ENCODE peak calls at places on chromosomes 2 and 18, in eight cellular contexts. O is prostate gland, T is IMR-90, M is lower leg skin, X is adrenal gland, Y is sigmoid colon, B is ovary, R is HCT116. K is an unnamed sample.

GRCh38 chr18:36899289-36899688 is 70.4 kb downstream of the KIAA1328 start:
- DNase-seq in O (no peak), T (peak; percentile 27), M (no peak), X (no peak), Y (no peak), B (no peak), R (peak; percentile 39), K (peak; percentile 88)

GRCh38 chr2:8138525-8138922 is 543.3 kb upstream of the ID2 start:
- DNase-seq in O (no peak), T (no peak), M (no peak), X (no peak), Y (no peak), B (no peak), R (no peak), K (no peak)

GRCh38 chr18:48553236-48553635 is 14.4 kb downstream of the CTIF start:
- DNase-seq in O (no peak), T (no peak), M (no peak), X (no peak), Y (no peak), B (no peak), R (no peak), K (no peak)

GRCh38 chr2:7154666-7155065 is 237.5 kb downstream of the RNF144A start:
- DNase-seq in O (no peak), T (no peak), M (no peak), X (no peak), Y (no peak), B (no peak), R (no peak), K (no peak)

GRCh38 chr2:38876407-38876806 is 631 bp downstream of the MORN2 start:
- DNase-seq in O (no peak), T (no peak), M (no peak), X (no peak), Y (no peak), B (no peak), R (no peak), K (no peak)

GRCh38 chr2:232482301-232483238 is 5.1 kb downstream of the ECEL1 start:
- DNase-seq in O (no peak), T (no peak), M (no peak), X (no peak), Y (peak; percentile 62), B (peak; percentile 17), R (no peak), K (no peak)

GRCh38 chr2:160868891-160869290 is 291.3 kb upstream of the TANK start:
- DNase-seq in O (no peak), T (peak; percentile 65), M (no peak), X (no peak), Y (no peak), B (no peak), R (no peak), K (no peak)

GRCh38 chr2:242098445-242099128 is 229.1 kb downstream of the RTP5 start:
- DNase-seq in O (no peak), T (peak; percentile 53), M (no peak), X (no peak), Y (no peak), B (no peak), R (no peak), K (peak; percentile 86)

GRCh38 chr2:68645523-68645922 is 2.1 kb downstream of the PROKR1 start:
- DNase-seq in O (no peak), T (peak; percentile 24), M (no peak), X (no peak), Y (no peak), B (no peak), R (no peak), K (no peak)

GRCh38 chr2:19855528-19856431 is 46.0 kb downstream of the TTC32 start:
- DNase-seq in O (no peak), T (no peak), M (no peak), X (peak; percentile 28), Y (no peak), B (no peak), R (no peak), K (no peak)

GRCh38 chr2:190315273-190315672 is 4.4 kb downstream of the HIBCH start:
- DNase-seq in O (no peak), T (no peak), M (no peak), X (no peak), Y (no peak), B (no peak), R (no peak), K (no peak)

GRCh38 chr2:152759290-152760072 is 41.1 kb downstream of the ARL6IP6 start:
- DNase-seq in O (no peak), T (no peak), M (no peak), X (no peak), Y (no peak), B (no peak), R (no peak), K (no peak)

GRCh38 chr2:33021542-33022259 is 74.9 kb downstream of the LTBP1 start:
- DNase-seq in O (no peak), T (peak; percentile 90), M (no peak), X (no peak), Y (no peak), B (no peak), R (no peak), K (no peak)

GRCh38 chr2:106094101-106094860 is 99.8 kb downstream of the UXS1 start:
- DNase-seq in O (no peak), T (no peak), M (peak; percentile 7), X (no peak), Y (no peak), B (no peak), R (no peak), K (no peak)

GRCh38 chr2:106284255-106284654 is 90.2 kb upstream of the UXS1 start:
- DNase-seq in O (no peak), T (no peak), M (no peak), X (no peak), Y (peak; percentile 69), B (no peak), R (no peak), K (no peak)

GRCh38 chr2:20430035-20430434 is 16.8 kb upstream of the RHOB start:
- DNase-seq in O (no peak), T (no peak), M (peak; percentile 17), X (no peak), Y (peak; percentile 12), B (no peak), R (no peak), K (no peak)

DNA sequence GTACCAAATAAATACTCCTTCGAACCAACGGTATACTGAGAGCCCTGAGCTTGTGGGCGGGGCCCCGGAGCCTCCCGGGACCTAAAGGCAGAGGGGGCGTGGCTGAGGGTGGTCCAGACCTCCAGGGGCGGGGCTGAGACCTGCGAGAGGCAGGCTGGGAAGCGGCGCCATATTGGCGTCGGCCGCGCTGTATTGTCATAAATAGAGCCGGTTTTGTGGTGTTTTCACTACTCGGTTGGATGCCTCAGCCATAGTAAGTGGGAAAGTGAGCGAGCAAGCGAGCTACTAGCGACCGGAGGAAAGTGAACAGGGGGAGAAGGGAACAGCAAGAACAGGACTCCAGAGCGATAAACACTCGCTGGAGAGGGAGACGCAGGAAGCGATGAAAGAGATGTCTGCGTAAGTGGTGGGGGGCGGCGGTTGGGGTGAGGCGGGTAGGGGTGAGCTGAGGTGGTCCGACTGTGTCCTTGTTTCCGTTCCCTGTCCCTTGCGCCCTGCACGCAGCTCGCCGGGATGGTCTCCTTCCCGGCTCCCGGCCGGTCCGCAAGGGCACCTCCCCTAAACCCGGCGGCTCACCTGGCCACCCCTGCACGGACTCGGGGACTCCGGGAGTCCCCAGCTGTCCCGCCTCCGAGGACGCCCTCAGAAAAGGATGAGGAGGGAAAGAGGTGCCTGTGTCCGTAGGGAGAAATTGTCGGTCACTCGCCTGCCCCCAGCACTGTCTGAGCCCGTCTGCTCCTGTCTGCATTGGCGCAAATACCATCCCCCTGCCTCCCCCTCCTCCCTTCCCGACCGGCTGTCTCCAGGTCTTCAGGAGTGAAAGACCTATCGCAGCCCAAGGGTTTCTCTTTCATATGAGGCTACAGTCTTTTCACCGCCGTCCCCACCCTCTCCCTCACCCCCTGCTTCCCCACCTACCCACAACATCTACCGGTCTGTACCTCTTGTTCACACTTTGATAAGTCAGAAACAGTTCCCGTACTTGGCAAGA is at the start of gene PAPOLG:
- DNase-seq in O (peak; percentile 95), T (peak; percentile 85), M (peak; percentile 96), X (peak; percentile 94), Y (peak; percentile 97), B (peak; percentile 96), R (peak; percentile 76), K (peak; percentile 93)
- TF ChIP-seq POLR2A in O (peak; percentile 83), T (peak; percentile 74), M (no peak), X (peak; percentile 22), Y (no peak), B (peak; percentile 59), R (peak; percentile 95), K (peak; percentile 86)

GRCh38 chr2:197498937-197499593 is 575 bp downstream of the HSPD1 start:
- DNase-seq in O (peak; percentile 50), T (peak; percentile 42), M (peak; percentile 40), X (peak; percentile 89), Y (peak; percentile 85), B (peak; percentile 57), R (no peak), K (peak; percentile 79)
- TF ChIP-seq POLR2A in O (peak; percentile 26), T (no peak), M (no peak), X (peak; percentile 56), Y (no peak), B (no peak), R (no peak), K (no peak)

DNA sequence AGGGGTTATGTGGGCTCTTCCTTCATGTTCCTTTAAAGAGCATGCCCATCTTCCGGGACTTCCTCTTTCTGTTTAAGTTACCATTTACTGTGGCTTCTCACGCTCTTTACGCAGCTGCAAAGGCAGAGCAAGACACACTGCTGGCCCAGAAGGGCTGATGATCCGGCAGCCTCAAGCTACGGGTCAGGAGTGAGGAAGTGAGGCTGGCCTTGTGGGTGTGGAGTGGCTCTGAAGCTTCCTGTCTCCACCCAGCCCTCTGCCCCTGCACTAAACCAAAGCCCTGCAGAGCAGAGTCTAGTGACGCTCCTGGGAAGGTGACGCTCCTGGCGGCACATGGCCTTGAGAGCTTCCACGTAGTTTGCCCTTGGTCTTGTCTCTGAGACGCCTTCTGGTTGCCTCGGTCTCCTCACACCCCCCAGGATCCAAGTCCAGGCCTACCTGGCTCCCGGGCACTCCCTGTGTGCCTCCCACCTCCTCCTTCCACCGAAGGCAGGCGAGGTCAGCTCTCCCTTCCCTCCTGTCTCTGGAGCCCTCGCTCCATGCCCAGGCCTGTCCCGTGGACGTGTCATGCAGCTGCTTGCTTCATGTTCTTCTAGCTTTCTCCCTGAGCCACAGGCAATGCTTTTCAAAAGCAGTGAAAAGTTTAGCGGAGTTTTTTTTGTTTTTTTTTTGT is 50.3 kb downstream of the ARL4C start:
- DNase-seq in O (peak; percentile 67), T (no peak), M (peak; percentile 78), X (peak; percentile 77), Y (peak; percentile 83), B (no peak), R (no peak), K (no peak)
- TF ChIP-seq POLR2A in O (peak; percentile 18), T (no peak), M (no peak), X (no peak), Y (no peak), B (no peak), R (no peak), K (no peak)

GRCh38 chr18:74994502-74995403 is 214.2 kb downstream of the PTGR3 start:
- DNase-seq in O (no peak), T (peak; percentile 11), M (no peak), X (no peak), Y (no peak), B (no peak), R (no peak), K (no peak)
- TF ChIP-seq POLR2A in O (no peak), T (no peak), M (no peak), X (no peak), Y (no peak), B (no peak), R (no peak), K (no peak)